ENCODE peak calls at places on chromosomes 16 and 17, in five cellular contexts. S is colonic mucosa, K is upper lobe of right lung, D is PC-9, B is HCT116. J is an unnamed sample.
A peak's percentile ranks its signal among the peaks of the same experiment; 100 is the strongest.

GRCh38 chr16:75761111-75761510 is 34.8 kb upstream of the CPHXL start:
- DNase-seq in D (no peak), K (no peak), B (no peak), S (no peak), J (no peak)

GRCh38 chr17:49513616-49514373 is 18.7 kb downstream of the NGFR start:
- DNase-seq in B (no peak), K (peak; percentile 45), S (no peak), D (no peak), J (no peak)

GRCh38 chr16:27819881-27820610 is 243.5 kb downstream of the GSG1L start:
- DNase-seq in K (peak; percentile 53), D (no peak), S (no peak), B (no peak), J (no peak)

GRCh38 chr17:82804442-82805191 is 35.2 kb downstream of the ZNF750 start:
- DNase-seq in D (no peak), K (no peak), S (peak; percentile 37), B (no peak), J (no peak)

GRCh38 chr17:50014471-50015088 is 19.6 kb upstream of the DLX3 start:
- DNase-seq in B (no peak), S (no peak), K (no peak), D (no peak), J (no peak)

GRCh38 chr16:3690470-3690918 is 26.8 kb downstream of the TRAP1 start:
- DNase-seq in B (peak; percentile 48), S (peak; percentile 88), D (peak; percentile 86), K (peak; percentile 92), J (no peak)

GRCh38 chr17:33929181-33929724 is 325.8 kb upstream of the CCL2 start:
- DNase-seq in K (no peak), B (no peak), S (no peak), D (no peak), J (no peak)

GRCh38 chr16:50151744-50152143 is 1.4 kb upstream of the TENT4B start:
- DNase-seq in B (no peak), S (no peak), D (no peak), K (no peak), J (no peak)

GRCh38 chr17:9973689-9974459 is 68.8 kb upstream of the RCVRN start:
- DNase-seq in B (no peak), D (no peak), S (no peak), K (no peak), J (no peak)
- H3K27ac ChIP-seq in B (no peak overlapping the region), D (no peak overlapping the region), S (no peak overlapping the region), K (peak overlapping the region; percentile 70), J (no peak overlapping the region)

GRCh38 chr16:86406056-86406455 is 104.3 kb upstream of the FOXF1 start:
- DNase-seq in S (no peak), K (no peak), B (no peak), D (no peak), J (no peak)

GRCh38 chr16:86405319-86405718 is 105.0 kb upstream of the FOXF1 start:
- DNase-seq in S (no peak), K (no peak), D (no peak), B (no peak), J (no peak)

GRCh38 chr16:86403056-86403455 is 107.3 kb upstream of the FOXF1 start:
- DNase-seq in B (no peak), D (no peak), K (no peak), S (no peak), J (no peak)

GRCh38 chr16:86404678-86405077 is 105.6 kb upstream of the FOXF1 start:
- DNase-seq in D (no peak), B (no peak), K (no peak), S (no peak), J (no peak)

DNA sequence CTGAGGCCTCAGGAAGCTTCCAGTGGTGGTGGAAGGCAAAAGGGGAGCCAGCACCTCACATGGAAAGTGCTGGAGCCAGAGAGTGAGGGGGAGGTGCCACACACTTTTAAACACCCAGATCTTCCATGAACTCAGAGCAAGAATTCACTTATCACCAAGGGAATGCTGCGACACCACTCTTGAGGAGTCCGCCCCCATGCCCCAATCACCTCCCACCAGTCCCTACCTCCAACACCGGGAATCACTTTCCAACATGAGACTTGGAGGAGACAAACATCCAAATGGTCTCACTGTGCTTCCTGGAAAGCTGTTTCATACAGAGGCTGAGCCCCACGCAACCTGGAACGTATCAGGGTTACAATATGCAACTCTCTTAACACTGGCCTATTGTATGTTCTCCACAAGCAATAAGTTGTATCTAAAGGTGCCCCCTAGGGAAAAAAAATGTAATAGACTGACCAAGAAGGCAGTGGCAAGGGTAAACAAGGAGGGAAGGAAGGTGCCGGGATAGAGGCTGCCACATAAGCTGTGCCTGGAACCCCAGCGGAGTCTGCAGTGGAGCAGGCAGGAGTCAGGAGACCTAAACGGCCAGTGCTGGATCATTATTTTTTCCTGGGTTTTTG is 106.7 kb upstream of the FOXF1 start:
- DNase-seq in K (no peak), D (no peak), S (no peak), B (no peak), J (no peak)
- TF ChIP-seq CTCF in K (no peak), D (no peak), S (no peak), B (peak; percentile 32), J (no peak)

GRCh38 chr16:1667271-1667670 is 10.8 kb upstream of the JPT2 start:
- DNase-seq in D (no peak), K (no peak), B (no peak), S (no peak), J (no peak)

GRCh38 chr16:1667916-1668315 is 10.2 kb upstream of the JPT2 start:
- DNase-seq in B (no peak), K (no peak), D (no peak), S (no peak), J (no peak)

GRCh38 chr16:1665829-1666228 is 12.2 kb upstream of the JPT2 start:
- DNase-seq in S (no peak), K (no peak), B (no peak), D (no peak), J (no peak)

GRCh38 chr16:1668612-1669319 is 9.3 kb upstream of the JPT2 start:
- DNase-seq in B (no peak), K (no peak), D (no peak), S (no peak), J (no peak)

DNA sequence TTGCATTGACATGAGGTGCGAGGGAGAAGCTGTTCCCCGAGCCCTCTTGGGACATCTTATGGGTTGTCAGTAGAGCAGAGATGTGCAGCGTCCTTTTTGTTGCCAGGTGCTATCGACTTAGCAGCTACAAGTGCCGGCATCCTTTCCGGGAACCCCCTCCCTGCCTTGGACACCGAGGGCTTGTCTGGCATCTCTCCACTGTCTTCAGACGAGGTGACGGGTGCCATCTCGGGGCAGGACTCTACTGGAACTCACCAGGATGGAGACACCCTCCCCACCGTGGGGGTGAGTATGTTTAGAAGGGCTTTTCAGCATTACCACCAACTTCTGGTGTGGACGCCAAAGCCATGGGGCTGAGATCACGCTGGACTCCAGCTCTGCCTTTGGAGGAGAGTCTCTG is 11.8 kb upstream of the JPT2 start:
- DNase-seq in K (no peak), S (no peak), D (no peak), B (no peak), J (no peak)
- H3K36me3 ChIP-seq in K (peaks cover 95% of the 10 kb centered on the region), S (peaks cover 23% of the 10 kb centered on the region), D (peaks cover 22% of the 10 kb centered on the region), B (peaks cover 51% of the 10 kb centered on the region), J (peaks cover 83% of the 10 kb centered on the region)

GRCh38 chr16:54342966-54343365 is 56.4 kb upstream of the IRX3 start:
- DNase-seq in K (no peak), S (no peak), B (no peak), D (no peak), J (no peak)
- H3K27ac ChIP-seq in K (peak overlapping the region; percentile 63), S (no peak overlapping the region), B (no peak overlapping the region), D (peak overlapping the region; percentile 61), J (no peak overlapping the region)

GRCh38 chr17:39703913-39704312 is 4.0 kb downstream of the ERBB2 start:
- DNase-seq in K (no peak), B (no peak), S (no peak), D (no peak), J (no peak)
- TF ChIP-seq CTCF in K (no peak), B (no peak), S (no peak), D (no peak), J (no peak)

GRCh38 chr17:77144227-77144626 is 3.5 kb downstream of the SEC14L1 start:
- DNase-seq in K (no peak), B (no peak), D (no peak), S (no peak), J (no peak)
- H3K36me3 ChIP-seq in K (peaks cover 37% of the 10 kb centered on the region), B (peaks cover 18% of the 10 kb centered on the region), D (peaks cover 19% of the 10 kb centered on the region), S (no peaks in the 10 kb centered on the region), J (peaks cover 66% of the 10 kb centered on the region)

GRCh38 chr17:7252176-7253043 is at the start of gene ELP5:
- DNase-seq in S (peak; percentile 96), B (peak; percentile 92), K (peak; percentile 97), D (peak; percentile 95), J (peak; percentile 92)
- H3K27ac ChIP-seq in S (peak within 1 kb of the TSS; percentile 99), B (peak within 1 kb of the TSS; percentile 84), K (peak within 1 kb of the TSS; percentile 99), D (peak within 1 kb of the TSS; percentile 89), J (peak within 1 kb of the TSS; percentile 70)

GRCh38 chr16:19680972-19681371 is 37.1 kb downstream of the KNOP1 start:
- DNase-seq in S (no peak), K (no peak), D (peak; percentile 70), B (no peak), J (no peak)
- TF ChIP-seq CTCF in S (no peak), K (peak; percentile 6), D (peak; percentile 23), B (peak; percentile 21), J (no peak)

DNA sequence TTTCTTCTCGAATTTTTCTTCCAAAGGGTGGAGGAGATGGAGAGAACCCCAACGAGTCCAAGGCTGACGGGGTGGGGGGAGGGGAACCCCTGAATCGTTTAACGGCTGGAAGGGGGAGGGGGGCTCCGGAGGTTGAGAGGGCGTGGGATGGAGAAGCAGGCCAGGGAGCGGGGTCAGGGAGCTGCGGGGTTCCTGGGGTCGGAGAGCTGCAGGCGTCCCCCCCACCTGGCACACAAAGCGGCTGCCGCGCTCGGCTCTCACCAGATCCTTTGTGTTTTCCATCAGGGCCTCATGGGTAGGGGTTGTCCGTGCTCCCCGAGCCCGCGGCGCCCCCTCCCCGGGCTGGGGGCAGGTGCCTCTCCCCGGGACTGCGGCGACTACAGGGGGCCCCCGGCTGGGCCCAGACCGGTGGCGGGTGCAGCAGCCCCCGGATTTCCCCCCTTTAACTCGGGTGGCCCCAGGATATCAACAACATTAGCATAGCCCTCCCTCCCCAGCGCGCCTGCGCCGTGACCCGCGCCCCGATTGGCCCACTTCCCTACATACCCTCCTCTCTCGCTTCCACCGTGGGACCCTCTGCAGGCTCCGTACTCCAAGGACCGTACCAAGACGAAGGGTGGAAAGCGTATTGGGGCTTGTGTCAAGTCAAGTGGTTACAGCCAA is at the start of gene MBTD1:
- DNase-seq in D (peak; percentile 92), S (peak; percentile 97), K (peak; percentile 96), B (peak; percentile 99), J (peak; percentile 96)
- H3K36me3 ChIP-seq in D (peaks cover 45% of the 10 kb centered on the region), S (no peaks in the 10 kb centered on the region), K (peaks cover 32% of the 10 kb centered on the region), B (peaks cover 26% of the 10 kb centered on the region), J (peaks cover 42% of the 10 kb centered on the region)